ENCODE peak calls at places on chromosomes 13 and 19, in four cellular contexts. Q, W, I and G are unnamed samples.

GRCh38 chr13:41696163-41697003 is 239.0 kb downstream of the RGCC start:
- DNase-seq in Q (no peak), W (peak; percentile 52), I (no peak), G (peak; percentile 25)

GRCh38 chr13:107650081-107650701 is 565.1 kb downstream of the LIG4 start:
- DNase-seq in Q (no peak), W (peak; percentile 64), I (peak; percentile 16), G (no peak)

GRCh38 chr19:40650749-40651305 is 39.6 kb downstream of the NUMBL start:
- DNase-seq in Q (no peak), W (no peak), I (no peak), G (no peak)

GRCh38 chr19:35712910-35713845 is 4.6 kb upstream of the KMT2B start:
- DNase-seq in Q (no peak), W (no peak), I (no peak), G (no peak)

GRCh38 chr19:8320564-8321066 is 560 bp downstream of the NDUFA7 start:
- DNase-seq in Q (no peak), W (no peak), I (no peak), G (no peak)

GRCh38 chr19:17406039-17406886 is 833 bp upstream of the BST2 start:
- DNase-seq in Q (no peak), W (no peak), I (no peak), G (no peak)

GRCh38 chr19:2815191-2815614 is 4.5 kb upstream of the ZNF554 start:
- DNase-seq in Q (no peak), W (no peak), I (no peak), G (no peak)

GRCh38 chr13:113608967-113609533 is 24.5 kb downstream of the TFDP1 start:
- DNase-seq in Q (no peak), W (no peak), I (no peak), G (no peak)